ENCODE peak calls at places on chromosomes 12 and 14, in six cellular contexts. J, F, U, I, V and S are unnamed samples.

GRCh38 chr12:122980192-122981035 is at the start of gene ARL6IP4:
- DNase-seq in J (no peak), F (peak), U (peak), I (no peak), V (peak), S (no peak)

GRCh38 chr14:35301334-35302210 is 9.4 kb downstream of the PSMA6 start:
- DNase-seq in J (no peak), F (no peak), U (no peak), I (no peak), V (no peak), S (no peak)

GRCh38 chr12:6957151-6957701 is 6.1 kb downstream of the PTPN6 start:
- DNase-seq in J (no peak), F (no peak), U (no peak), I (no peak), V (no peak), S (no peak)

GRCh38 chr14:92560106-92560865 is 46.7 kb downstream of the RIN3 start:
- DNase-seq in J (no peak), F (no peak), U (no peak), I (no peak), V (no peak), S (no peak)

GRCh38 chr12:3715999-3716398 is 36.9 kb downstream of the CRACR2A start:
- DNase-seq in J (no peak), F (no peak), U (no peak), I (no peak), V (no peak), S (no peak)

GRCh38 chr14:34000396-34000795 is 49.5 kb upstream of the EGLN3 start:
- DNase-seq in J (no peak), F (no peak), U (no peak), I (no peak), V (no peak), S (no peak)

GRCh38 chr14:52834440-52834842 is 43.0 kb upstream of the GNPNAT1 start:
- DNase-seq in J (no peak), F (no peak), U (no peak), I (peak), V (peak), S (no peak)

GRCh38 chr14:32363761-32364160 is 34.7 kb downstream of the AKAP6 start:
- DNase-seq in J (no peak), F (no peak), U (no peak), I (no peak), V (no peak), S (no peak)

GRCh38 chr14:25049559-25050493 is at the start of gene STXBP6:
- DNase-seq in J (no peak), F (peak), U (peak), I (no peak), V (no peak), S (peak)

GRCh38 chr12:72747460-72747859 is 475.3 kb downstream of the TRHDE start:
- DNase-seq in J (no peak), F (no peak), U (no peak), I (no peak), V (no peak), S (no peak)

GRCh38 chr14:36834293-36834692 is 172.6 kb downstream of the PAX9 start:
- DNase-seq in J (no peak), F (no peak), U (no peak), I (no peak), V (no peak), S (no peak)

GRCh38 chr12:52258335-52258901 is 16.0 kb upstream of the KRT86 start:
- DNase-seq in J (no peak), F (peak), U (peak), I (no peak), V (no peak), S (no peak)

GRCh38 chr12:34345801-34346200 is 323.5 kb downstream of the ALG10 start:
- DNase-seq in J (no peak), F (no peak), U (no peak), I (no peak), V (no peak), S (no peak)

GRCh38 chr14:73725116-73726024 is 11.2 kb upstream of the PNMA1 start:
- DNase-seq in J (no peak), F (no peak), U (no peak), I (no peak), V (no peak), S (no peak)

GRCh38 chr14:70622111-70622712 is 19.5 kb upstream of the TTC9 start:
- DNase-seq in J (no peak), F (peak), U (peak), I (no peak), V (peak), S (no peak)

GRCh38 chr12:117212563-117213190 is 22.4 kb upstream of the FBXO21 start:
- DNase-seq in J (no peak), F (peak), U (peak), I (peak), V (peak), S (peak)

GRCh38 chr14:30798516-30798915 is 75.8 kb upstream of the COCH start:
- DNase-seq in J (no peak), F (no peak), U (no peak), I (no peak), V (no peak), S (no peak)

GRCh38 chr12:14777271-14777670 is 26.0 kb downstream of the WBP11 start:
- DNase-seq in J (no peak), F (no peak), U (no peak), I (no peak), V (peak), S (no peak)

GRCh38 chr12:105986779-105987686 is 151.7 kb downstream of the NUAK1 start:
- DNase-seq in J (no peak), F (no peak), U (no peak), I (no peak), V (peak), S (no peak)

GRCh38 chr12:69991683-69992297 is 166.8 kb downstream of the MYRFL start:
- DNase-seq in J (no peak), F (no peak), U (no peak), I (no peak), V (no peak), S (no peak)

GRCh38 chr12:115983226-115983798 is 294.2 kb downstream of the MED13L start:
- DNase-seq in J (no peak), F (peak), U (peak), I (no peak), V (peak), S (no peak)
- TF ChIP-seq CTCF in J (no peak), F (peak), U (peak), I (peak), V (peak), S (peak)

GRCh38 chr12:51025748-51026654 is at the start of gene SLC11A2:
- DNase-seq in J (no peak), F (peak), U (peak), I (peak), V (peak), S (peak)
- TF ChIP-seq CTCF in J (no peak), F (no peak), U (no peak), I (no peak), V (no peak), S (no peak)

GRCh38 chr12:93378373-93379310 is 917 bp downstream of the NUDT4 start:
- DNase-seq in J (no peak), F (peak), U (peak), I (peak), V (peak), S (no peak)

GRCh38 chr12:93376436-93377251 is 1.1 kb upstream of the NUDT4 start:
- DNase-seq in J (no peak), F (peak), U (no peak), I (no peak), V (peak), S (no peak)

GRCh38 chr12:93379432-93380308 is 1.9 kb downstream of the NUDT4 start:
- DNase-seq in J (no peak), F (no peak), U (no peak), I (no peak), V (peak), S (no peak)

GRCh38 chr12:93375906-93376305 is 1.8 kb upstream of the NUDT4 start:
- DNase-seq in J (no peak), F (no peak), U (no peak), I (no peak), V (no peak), S (no peak)

GRCh38 chr12:93377252-93377542 is 528 bp upstream of the NUDT4 start:
- DNase-seq in J (no peak), F (no peak), U (no peak), I (no peak), V (no peak), S (no peak)
- TF ChIP-seq CTCF in J (no peak), F (no peak), U (no peak), I (no peak), V (no peak), S (no peak)

GRCh38 chr12:132538336-132539015 is 48.5 kb downstream of the FBRSL1 start:
- DNase-seq in J (no peak), F (no peak), U (no peak), I (no peak), V (no peak), S (no peak)

GRCh38 chr12:132537049-132537448 is 47.1 kb downstream of the FBRSL1 start:
- DNase-seq in J (no peak), F (no peak), U (no peak), I (no peak), V (no peak), S (no peak)

GRCh38 chr12:132535046-132535445 is 45.1 kb downstream of the FBRSL1 start:
- DNase-seq in J (no peak), F (no peak), U (no peak), I (no peak), V (no peak), S (no peak)

GRCh38 chr12:132537836-132538235 is 47.9 kb downstream of the FBRSL1 start:
- DNase-seq in J (no peak), F (no peak), U (no peak), I (no peak), V (no peak), S (no peak)

DNA sequence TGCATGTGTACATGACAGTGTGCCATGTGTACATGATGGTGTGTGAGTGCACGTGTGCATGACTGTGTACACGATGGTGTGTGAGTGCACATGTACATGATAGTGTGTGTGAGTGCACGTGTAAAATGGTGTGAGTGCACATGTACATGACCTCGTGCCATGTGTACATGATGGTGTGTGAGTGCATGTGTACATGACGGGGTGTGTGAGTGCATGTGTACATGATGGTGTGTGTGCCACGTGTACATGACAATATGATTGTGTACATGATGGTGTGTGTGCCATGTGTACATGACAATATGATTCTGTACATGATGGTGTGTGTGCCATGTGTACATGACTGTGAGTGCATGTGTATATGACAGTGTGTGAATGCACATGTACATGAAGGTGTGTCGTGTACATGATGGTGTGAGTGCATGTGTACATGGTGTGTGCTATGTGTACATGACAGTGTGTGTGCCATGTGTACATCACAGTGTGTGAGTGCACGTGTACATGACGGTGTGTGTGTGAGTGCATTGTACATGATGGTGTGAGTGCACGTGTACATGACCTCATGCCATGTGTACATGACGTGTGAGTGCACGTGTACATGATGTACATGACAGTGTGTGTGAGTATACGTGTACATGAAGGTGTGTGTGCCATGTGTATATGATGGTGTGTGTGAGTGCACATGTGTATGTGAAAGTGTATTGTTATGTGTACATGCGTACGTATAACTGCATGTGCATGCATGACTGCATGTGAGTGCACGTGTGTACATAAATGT is 46.3 kb downstream of the FBRSL1 start:
- DNase-seq in J (no peak), F (no peak), U (no peak), I (no peak), V (no peak), S (no peak)
- TF ChIP-seq CTCF in J (no peak), F (no peak), U (no peak), I (no peak), V (no peak), S (no peak)

DNA sequence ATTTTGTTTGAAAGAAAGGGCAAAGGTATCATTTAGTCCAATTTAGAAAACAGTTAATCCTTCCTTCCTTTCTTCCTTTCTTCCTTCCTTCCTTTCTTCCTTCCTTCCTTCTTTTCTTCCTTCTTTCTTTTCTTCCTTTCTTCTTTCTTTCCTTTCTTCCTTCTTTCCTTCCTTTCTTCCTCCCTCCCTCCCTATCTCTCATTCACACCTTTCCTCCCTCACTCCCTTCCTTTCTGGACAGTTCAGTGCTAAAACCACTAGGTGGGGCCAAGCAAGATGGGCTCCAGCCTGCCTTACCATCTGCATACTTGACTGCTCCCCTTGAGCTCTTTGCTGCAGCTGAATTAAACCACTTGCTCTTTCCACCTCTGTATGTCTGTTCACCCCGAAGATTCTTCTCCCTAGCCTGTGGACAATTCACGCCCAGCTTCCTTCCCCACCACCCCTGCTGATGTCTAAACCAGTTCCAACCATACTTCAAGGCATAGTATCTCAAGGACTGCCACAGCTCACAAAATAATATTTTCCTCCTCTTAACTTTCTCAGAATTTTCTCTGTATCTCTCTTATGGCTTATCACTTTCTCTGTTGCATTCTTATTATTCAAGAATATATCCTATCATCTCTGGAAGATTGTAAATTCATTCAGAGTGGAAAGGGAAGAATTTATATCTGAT is 78.0 kb downstream of the DBX2 start:
- DNase-seq in J (no peak), F (peak), U (no peak), I (no peak), V (peak), S (no peak)
- TF ChIP-seq CTCF in J (no peak), F (peak), U (peak), I (peak), V (peak), S (peak)

GRCh38 chr14:50061664-50062437 is 54.5 kb downstream of the VCPKMT start:
- DNase-seq in J (no peak), F (no peak), U (peak), I (peak), V (peak), S (no peak)

GRCh38 chr14:50059773-50060629 is 56.4 kb downstream of the VCPKMT start:
- DNase-seq in J (no peak), F (no peak), U (no peak), I (no peak), V (no peak), S (no peak)

GRCh38 chr14:50063876-50064420 is 52.4 kb downstream of the VCPKMT start:
- DNase-seq in J (no peak), F (no peak), U (no peak), I (no peak), V (no peak), S (no peak)

GRCh38 chr14:50062438-50063039 is 53.8 kb downstream of the VCPKMT start:
- DNase-seq in J (no peak), F (peak), U (no peak), I (peak), V (peak), S (no peak)

DNA sequence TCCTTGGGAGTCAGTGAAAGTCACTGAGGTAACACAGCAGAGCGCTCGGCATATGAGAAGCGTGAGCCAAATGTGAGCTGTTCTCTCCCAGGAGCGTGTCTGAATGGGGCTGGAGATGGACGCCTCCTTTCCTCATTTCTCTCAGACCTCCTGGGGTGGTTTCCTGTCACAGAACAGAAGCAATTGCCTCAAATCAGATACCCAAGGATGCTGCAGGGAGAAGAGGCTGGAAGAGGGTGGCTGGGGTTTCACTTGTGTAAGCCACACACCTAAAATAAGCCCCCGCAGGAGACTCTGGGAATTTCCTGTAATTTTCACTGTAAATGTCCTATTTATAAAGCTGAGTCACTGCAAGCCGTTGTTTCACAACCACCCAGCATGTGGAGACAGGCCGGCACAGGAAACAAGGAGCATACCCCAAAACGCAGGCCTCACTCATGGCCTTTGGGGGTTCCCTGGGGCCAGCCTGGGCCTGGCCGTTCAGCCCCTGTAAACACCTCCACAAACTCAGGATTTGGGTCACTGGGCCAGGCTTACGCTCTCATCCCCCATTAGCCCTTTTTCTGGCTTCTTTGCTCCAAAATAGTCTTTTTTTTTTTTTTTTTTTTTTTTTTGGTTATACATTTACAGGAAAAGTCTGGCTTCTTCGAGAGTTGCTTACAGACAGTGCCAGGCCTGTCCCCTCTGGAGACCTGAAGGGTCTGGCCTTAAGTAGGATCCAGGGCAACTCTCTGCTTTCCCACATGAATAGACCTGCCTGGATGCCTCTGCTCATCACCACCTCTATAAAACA is 55.3 kb downstream of the VCPKMT start:
- DNase-seq in J (no peak), F (peak), U (peak), I (peak), V (peak), S (no peak)
- TF ChIP-seq CTCF in J (no peak), F (no peak), U (peak), I (peak), V (no peak), S (peak)

GRCh38 chr14:37874429-37875109 is 279.1 kb downstream of the TTC6 start:
- DNase-seq in J (no peak), F (peak), U (peak), I (peak), V (peak), S (peak)
- TF ChIP-seq CTCF in J (peak), F (peak), U (peak), I (peak), V (peak), S (peak)

GRCh38 chr14:103091041-103091882 is 3.3 kb upstream of the EXOC3L4 start:
- DNase-seq in J (no peak), F (peak), U (peak), I (no peak), V (no peak), S (no peak)
- TF ChIP-seq CTCF in J (peak), F (peak), U (peak), I (peak), V (peak), S (peak)

DNA sequence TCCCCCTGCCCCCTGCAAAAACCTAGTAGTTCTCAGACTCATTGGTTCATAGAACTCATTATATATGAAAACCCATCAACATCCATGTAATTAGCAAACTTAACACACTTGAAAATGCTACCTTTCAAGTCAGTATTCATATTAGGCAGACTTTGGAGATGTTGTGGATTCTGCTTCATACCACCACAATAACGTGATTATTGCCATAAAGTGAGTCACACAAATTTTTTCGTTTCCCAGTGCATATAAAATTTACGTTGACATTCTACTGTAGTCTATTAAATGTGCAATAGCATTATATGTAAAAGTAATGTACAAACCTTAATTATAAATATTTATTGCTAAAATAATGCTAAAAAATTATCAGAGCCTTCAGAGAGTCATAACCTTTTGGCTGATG is 654.0 kb downstream of the DIO2 start:
- DNase-seq in J (no peak), F (no peak), U (no peak), I (no peak), V (no peak), S (no peak)
- TF ChIP-seq CTCF in J (no peak), F (no peak), U (no peak), I (no peak), V (no peak), S (no peak)